ENCODE peak calls at places on chromosomes 5 and 9, in five cellular contexts. U is lower leg skin, Y is H1, I is uterus, J is ovary. X is an unnamed sample.

GRCh38 chr9:21994526-21994995 is at the start of gene CDKN2B-AS1:
- DNase-seq in U (no peak), Y (no peak), I (peak; percentile 37), J (peak; percentile 39), X (peak; percentile 52)

GRCh38 chr9:6383551-6384225 is 29.3 kb upstream of the UHRF2 start:
- DNase-seq in U (no peak), Y (no peak), I (peak; percentile 17), J (no peak), X (no peak)

GRCh38 chr5:20972419-20972925 is 984.5 kb upstream of the CDH18 start:
- DNase-seq in U (no peak), Y (peak; percentile 1), I (no peak), J (peak; percentile 62), X (no peak)

GRCh38 chr9:79955300-79955699 is 383.5 kb downstream of the TLE4 start:
- DNase-seq in U (no peak), Y (no peak), I (no peak), J (no peak), X (no peak)

GRCh38 chr5:97162045-97162444 is 19.6 kb upstream of the LIX1 start:
- DNase-seq in U (no peak), Y (no peak), I (peak; percentile 44), J (peak; percentile 35), X (peak; percentile 60)

GRCh38 chr5:111935022-111935421 is 178.0 kb upstream of the NREP start:
- DNase-seq in U (no peak), Y (no peak), I (no peak), J (no peak), X (no peak)

GRCh38 chr5:36422957-36423356 is 121.3 kb upstream of the RANBP3L start:
- DNase-seq in U (no peak), Y (no peak), I (no peak), J (no peak), X (no peak)

GRCh38 chr5:18792145-18792544 is 1157.9 kb downstream of the TAF11L14 start:
- DNase-seq in U (no peak), Y (no peak), I (no peak), J (no peak), X (peak; percentile 68)

GRCh38 chr9:89996717-89997116 is 391.9 kb downstream of the GADD45G start:
- DNase-seq in U (no peak), Y (no peak), I (no peak), J (no peak), X (peak; percentile 36)

GRCh38 chr9:83536332-83536731 is 1.9 kb downstream of the FRMD3 start:
- DNase-seq in U (no peak), Y (no peak), I (no peak), J (no peak), X (no peak)

GRCh38 chr9:136913701-136914438 is 27.6 kb downstream of the TRAF2 start:
- DNase-seq in U (no peak), Y (no peak), I (no peak), J (no peak), X (no peak)

GRCh38 chr5:5340206-5340729 is 82.2 kb upstream of the ICE1 start:
- DNase-seq in U (peak; percentile 92), Y (peak; percentile 47), I (peak; percentile 87), J (peak; percentile 80), X (peak; percentile 28)

GRCh38 chr9:137454145-137454505 is 5.0 kb downstream of the NSMF start:
- DNase-seq in U (peak; percentile 95), Y (no peak), I (peak; percentile 57), J (peak; percentile 72), X (peak; percentile 66)

GRCh38 chr5:71943874-71944273 is 163.4 kb upstream of the MAP1B start:
- DNase-seq in U (no peak), Y (no peak), I (no peak), J (no peak), X (no peak)

GRCh38 chr5:92916036-92916435 is 665.0 kb downstream of the NR2F1-AS1 start:
- DNase-seq in U (no peak), Y (no peak), I (no peak), J (no peak), X (no peak)

GRCh38 chr5:54580997-54581741 is 63.6 kb downstream of the SNX18 start:
- DNase-seq in U (peak; percentile 73), Y (no peak), I (no peak), J (no peak), X (no peak)

GRCh38 chr5:62653864-62654575 is 75.4 kb downstream of the LRRC70 start:
- DNase-seq in U (no peak), Y (no peak), I (no peak), J (no peak), X (no peak)

GRCh38 chr9:93461414-93461743 is 8.0 kb upstream of the FAM120AOS start:
- DNase-seq in U (no peak), Y (no peak), I (no peak), J (no peak), X (no peak)

GRCh38 chr5:96657068-96657467 is 5.1 kb upstream of the CAST start:
- DNase-seq in U (no peak), Y (no peak), I (no peak), J (no peak), X (no peak)

GRCh38 chr5:95261369-95262175 is 23.3 kb downstream of the MCTP1 start:
- DNase-seq in U (no peak), Y (no peak), I (no peak), J (no peak), X (no peak)

GRCh38 chr9:16180546-16180945 is 627.7 kb downstream of the CCDC171 start:
- DNase-seq in U (no peak), Y (no peak), I (no peak), J (no peak), X (no peak)

GRCh38 chr5:78908173-78908901 is 76.8 kb downstream of the ARSB start:
- DNase-seq in U (no peak), Y (no peak), I (no peak), J (peak; percentile 34), X (peak; percentile 65)

GRCh38 chr9:111891910-111892499 is 4.6 kb upstream of the UGCG start:
- DNase-seq in U (no peak), Y (no peak), I (no peak), J (no peak), X (peak; percentile 82)

DNA sequence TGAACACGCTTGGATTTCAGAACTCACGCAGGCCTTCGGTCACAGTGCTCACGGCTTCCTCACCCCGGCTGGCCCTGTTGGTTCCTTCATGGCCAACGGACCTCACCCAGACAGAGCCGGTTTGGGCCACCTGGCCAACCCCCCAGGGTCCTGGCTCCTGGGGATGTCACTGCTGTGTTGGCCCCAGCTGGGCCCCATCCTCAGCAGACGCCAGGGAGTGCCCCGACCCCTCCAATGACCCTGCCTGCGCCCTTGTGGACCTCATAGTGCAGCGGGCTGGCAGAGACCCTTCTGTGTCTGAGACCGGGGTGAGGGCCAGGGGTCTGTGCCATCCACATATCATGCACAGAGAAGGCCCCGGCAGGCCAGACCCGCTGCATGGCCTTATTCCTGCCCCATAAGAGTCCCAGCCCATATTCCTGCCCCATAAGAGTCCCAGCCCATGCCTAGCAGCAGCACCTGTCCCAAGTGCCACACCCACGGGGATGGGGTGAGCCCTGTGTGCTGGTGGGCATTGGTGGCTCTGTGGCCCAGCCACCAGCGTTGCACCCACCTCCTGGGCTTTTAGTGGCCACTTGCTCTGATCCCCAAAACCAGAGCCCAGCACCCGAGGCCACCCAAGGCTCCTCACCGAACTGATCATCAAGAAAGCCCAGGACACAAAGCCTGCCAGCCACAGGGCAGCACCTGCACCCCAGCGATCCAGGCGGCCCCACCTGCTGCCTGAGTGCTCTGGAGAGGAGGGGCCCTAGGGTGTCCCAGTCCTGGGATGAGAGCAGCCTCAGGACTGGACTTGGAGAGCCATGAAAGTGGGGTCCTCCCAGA is 1.3 kb upstream of the LPCAT1 start:
- DNase-seq in U (peak; percentile 83), Y (no peak), I (peak; percentile 13), J (peak; percentile 43), X (peak; percentile 23)
- TF ChIP-seq POLR2A in U (no peak), Y (no peak), I (no peak), J (no peak), X (no peak)

DNA sequence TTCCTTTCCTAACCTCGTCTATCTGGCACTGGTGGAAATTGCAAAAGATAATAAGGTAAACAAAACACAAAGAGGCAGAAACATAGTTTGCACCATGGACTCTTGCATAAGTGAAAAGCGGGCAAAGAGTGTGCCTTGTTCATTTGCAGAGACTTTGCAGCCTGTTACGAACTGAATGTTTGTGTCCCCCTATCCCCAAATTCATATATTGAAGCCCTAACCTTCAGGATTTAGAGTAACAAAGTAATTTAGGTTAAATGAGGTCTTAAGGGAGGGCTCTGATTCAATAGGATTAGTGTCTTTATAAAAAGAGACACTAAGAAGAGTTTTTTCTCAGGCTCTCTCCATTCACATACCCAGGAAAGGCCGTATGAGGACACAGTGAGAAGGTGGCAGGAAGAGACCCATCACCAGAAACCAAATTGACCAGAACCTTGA is 52.1 kb upstream of the FAM169A start:
- DNase-seq in U (no peak), Y (no peak), I (no peak), J (no peak), X (no peak)
- TF ChIP-seq POLR2A in U (no peak), Y (no peak), I (no peak), J (no peak), X (no peak)

GRCh38 chr9:133874659-133875058 is 117.5 kb downstream of the VAV2 start:
- DNase-seq in U (no peak), Y (no peak), I (no peak), J (no peak), X (no peak)

GRCh38 chr9:133875131-133875530 is 117.0 kb downstream of the VAV2 start:
- DNase-seq in U (no peak), Y (no peak), I (no peak), J (no peak), X (no peak)

GRCh38 chr9:133877327-133877726 is 114.8 kb downstream of the VAV2 start:
- DNase-seq in U (no peak), Y (no peak), I (no peak), J (no peak), X (no peak)

GRCh38 chr9:133876836-133877235 is 115.3 kb downstream of the VAV2 start:
- DNase-seq in U (no peak), Y (no peak), I (no peak), J (no peak), X (no peak)

DNA sequence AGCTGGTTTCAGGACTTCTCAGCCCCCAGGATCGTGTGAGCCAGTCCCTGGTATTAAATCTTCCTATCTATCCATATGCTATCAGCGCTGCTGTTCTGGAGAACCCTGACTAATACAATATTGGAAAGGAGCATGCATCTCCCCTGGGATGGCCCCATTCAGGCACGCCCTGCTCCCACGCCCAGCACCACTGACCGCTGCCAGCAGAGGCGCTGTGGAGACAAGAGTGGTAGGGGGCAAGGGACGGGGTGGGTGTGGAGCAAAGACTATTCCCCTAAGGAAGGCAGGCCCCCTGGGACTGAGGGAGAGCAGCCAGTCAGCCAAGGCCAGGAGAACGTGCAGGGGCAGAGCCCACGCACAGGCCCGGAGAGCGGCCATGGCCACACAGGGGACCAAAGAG is 116.0 kb downstream of the VAV2 start:
- DNase-seq in U (no peak), Y (no peak), I (no peak), J (no peak), X (no peak)
- TF ChIP-seq POLR2A in U (no peak), Y (no peak), I (no peak), J (no peak), X (no peak)

DNA sequence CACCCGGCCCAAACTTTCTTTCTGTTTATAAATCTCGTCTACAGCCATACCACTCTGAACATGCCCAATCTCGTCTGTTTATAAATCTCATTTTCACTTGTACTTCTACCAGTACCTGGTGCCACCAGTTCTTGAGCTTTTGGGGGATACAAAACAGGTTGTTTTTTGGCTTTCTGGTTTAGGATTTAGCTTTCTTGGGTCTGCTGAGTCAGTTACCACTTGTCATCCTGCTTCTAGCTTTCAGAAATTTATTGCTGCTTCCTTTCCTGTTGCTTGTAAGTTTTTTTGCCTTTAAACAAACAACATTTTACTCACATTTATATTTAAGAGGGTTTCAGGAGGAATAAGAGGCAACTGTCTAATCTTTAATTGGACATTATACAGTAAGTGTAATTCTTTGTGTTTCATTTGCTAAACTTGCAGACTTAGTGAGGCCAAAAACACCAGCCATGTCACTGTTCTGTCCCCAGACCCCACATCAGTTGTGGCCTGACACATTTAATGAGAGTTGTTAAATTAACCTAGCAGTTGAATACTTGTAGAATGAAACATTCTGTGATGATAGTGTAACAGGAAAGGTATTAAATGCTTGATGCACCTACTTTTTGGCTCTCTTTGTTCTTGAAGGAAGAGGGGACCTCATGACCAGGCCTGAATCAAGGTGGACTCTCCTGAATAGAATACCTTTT is 11.8 kb downstream of the NDFIP1 start:
- DNase-seq in U (no peak), Y (no peak), I (no peak), J (no peak), X (no peak)
- TF ChIP-seq POLR2A in U (no peak), Y (no peak), I (no peak), J (no peak), X (no peak)

X was measured in stomach.